ENCODE peak calls at places on chromosomes 4 and X, in nine cellular contexts. D is PC-3, I is HCT116, L is stomach, Y is sigmoid colon, J is mesendoderm, X is iPS DF 6.9, V is left lung, S is K562. E is an unnamed sample.

GRCh38 chr4:100170986-100171385 is 19.3 kb downstream of the DDIT4L start:
- DNase-seq in D (no peak), I (no peak), L (no peak), Y (no peak), J (no peak), X (no peak), V (no peak), S (no peak), E (no peak)

GRCh38 chr4:20288846-20289512 is 37.3 kb downstream of the SLIT2 start:
- DNase-seq in D (peak), I (no peak), L (no peak), Y (no peak), J (no peak), X (no peak), V (no peak), S (no peak), E (no peak)

GRCh38 chr4:173752610-173753009 is 222.6 kb upstream of the HAND2 start:
- DNase-seq in D (peak), I (peak), L (no peak), Y (no peak), J (peak), X (peak), V (no peak), S (peak), E (no peak)

GRCh38 chr4:10013722-10014121 is 7.6 kb downstream of the SLC2A9 start:
- DNase-seq in D (peak), I (peak), L (peak), Y (no peak), J (peak), X (peak), V (no peak), S (peak), E (no peak)

GRCh38 chr4:70772929-70773555 is 51.3 kb downstream of the RUFY3 start:
- DNase-seq in D (no peak), I (no peak), L (no peak), Y (no peak), J (no peak), X (no peak), V (no peak), S (no peak), E (no peak)

GRCh38 chr4:147831452-147832192 is 99.7 kb downstream of the ARHGAP10 start:
- DNase-seq in D (peak), I (peak), L (no peak), Y (peak), J (peak), X (no peak), V (no peak), S (no peak), E (peak)

GRCh38 chr4:14333616-14334015 is 668.7 kb upstream of the CPEB2 start:
- DNase-seq in D (peak), I (no peak), L (no peak), Y (no peak), J (no peak), X (no peak), V (no peak), S (no peak), E (no peak)

GRCh38 chrX:69305333-69306062 is 140.2 kb upstream of the PJA1 start:
- DNase-seq in D (no peak), I (no peak), L (no peak), Y (no peak), J (peak), X (peak), V (no peak), S (no peak), E (no peak)

GRCh38 chrX:13078739-13079444 is 34.5 kb upstream of the FAM9C start:
- DNase-seq in D (no peak), I (no peak), L (peak), Y (peak), J (no peak), X (no peak), V (no peak), S (no peak), E (no peak)

GRCh38 chr4:110630621-110631402 is 7.9 kb upstream of the PITX2 start:
- DNase-seq in D (no peak), I (no peak), L (no peak), Y (no peak), J (peak), X (no peak), V (no peak), S (no peak), E (no peak)

GRCh38 chrX:79080131-79080530 is 64.4 kb upstream of the GPR174 start:
- DNase-seq in D (no peak), I (no peak), L (no peak), Y (no peak), J (no peak), X (no peak), V (no peak), S (no peak), E (no peak)

GRCh38 chr4:87530868-87531267 is 1.7 kb upstream of the SPARCL1 start:
- DNase-seq in D (no peak), I (no peak), L (peak), Y (peak), J (no peak), X (no peak), V (no peak), S (no peak), E (no peak)

GRCh38 chr4:158176108-158176507 is 3.3 kb upstream of the GASK1B start:
- DNase-seq in D (peak), I (peak), L (peak), Y (no peak), J (peak), X (no peak), V (peak), S (no peak), E (no peak)

GRCh38 chrX:11423362-11423818 is 130.2 kb downstream of the AMELX start:
- DNase-seq in D (peak), I (no peak), L (peak), Y (no peak), J (peak), X (no peak), V (no peak), S (peak), E (no peak)

GRCh38 chr4:155077860-155078259 is 130.6 kb upstream of the NPY2R start:
- DNase-seq in D (no peak), I (no peak), L (no peak), Y (no peak), J (peak), X (peak), V (no peak), S (no peak), E (no peak)

GRCh38 chr4:129561280-129561679 is 465.3 kb downstream of the C4orf33 start:
- DNase-seq in D (no peak), I (no peak), L (no peak), Y (no peak), J (no peak), X (no peak), V (no peak), S (no peak), E (no peak)

GRCh38 chr4:28444886-28445496 is 1584.3 kb downstream of the STIM2 start:
- DNase-seq in D (peak), I (no peak), L (no peak), Y (no peak), J (no peak), X (no peak), V (no peak), S (no peak), E (no peak)

GRCh38 chrX:68443155-68443868 is 10.0 kb upstream of the OPHN1 start:
- DNase-seq in D (peak), I (no peak), L (no peak), Y (no peak), J (no peak), X (no peak), V (no peak), S (no peak), E (no peak)

GRCh38 chr4:146998157-146998556 is 52.5 kb upstream of the TTC29 start:
- DNase-seq in D (no peak), I (no peak), L (no peak), Y (no peak), J (no peak), X (no peak), V (no peak), S (no peak), E (no peak)

GRCh38 chr4:114598191-114599121 is at the start of gene UGT8:
- DNase-seq in D (peak), I (peak), L (peak), Y (no peak), J (peak), X (peak), V (peak), S (peak), E (no peak)

GRCh38 chr4:70739496-70740337 is 18.0 kb downstream of the RUFY3 start:
- DNase-seq in D (no peak), I (no peak), L (no peak), Y (no peak), J (peak), X (no peak), V (no peak), S (no peak), E (no peak)

GRCh38 chr4:118154643-118155042 is 120.4 kb downstream of the NDST3 start:
- DNase-seq in D (no peak), I (no peak), L (no peak), Y (no peak), J (no peak), X (no peak), V (no peak), S (no peak), E (no peak)

GRCh38 chrX:109347618-109348017 is 134.3 kb downstream of the GUCY2F start:
- DNase-seq in D (no peak), I (peak), L (no peak), Y (no peak), J (peak), X (no peak), V (no peak), S (no peak), E (no peak)

GRCh38 chr4:30696195-30696594 is 24.0 kb upstream of the PCDH7 start:
- DNase-seq in D (no peak), I (no peak), L (no peak), Y (no peak), J (peak), X (no peak), V (no peak), S (no peak), E (no peak)

GRCh38 chr4:99886146-99886545 is 8.1 kb downstream of the LAMTOR3 start:
- DNase-seq in D (peak), I (no peak), L (no peak), Y (no peak), J (no peak), X (no peak), V (no peak), S (no peak), E (no peak)

GRCh38 chrX:40058719-40059118 is 39.0 kb downstream of the BCOR start:
- DNase-seq in D (no peak), I (no peak), L (peak), Y (no peak), J (no peak), X (no peak), V (peak), S (no peak), E (no peak)

GRCh38 chrX:30702736-30703135 is 49.5 kb downstream of the GK start:
- DNase-seq in D (no peak), I (no peak), L (no peak), Y (no peak), J (peak), X (no peak), V (no peak), S (no peak), E (no peak)

GRCh38 chr4:57110635-57111546 is 706 bp upstream of the IGFBP7 start:
- DNase-seq in D (no peak), I (no peak), L (peak), Y (peak), J (peak), X (peak), V (peak), S (no peak), E (no peak)

GRCh38 chr4:87633239-87633638 is 16.8 kb upstream of the DMP1 start:
- DNase-seq in D (no peak), I (no peak), L (no peak), Y (no peak), J (no peak), X (no peak), V (no peak), S (no peak), E (no peak)

GRCh38 chrX:10526442-10526841 is 93.9 kb downstream of the MID1 start:
- DNase-seq in D (no peak), I (no peak), L (no peak), Y (no peak), J (no peak), X (no peak), V (no peak), S (no peak), E (no peak)

GRCh38 chr4:180942367-180942916 is 1300.8 kb upstream of the TENM3 start:
- DNase-seq in D (no peak), I (no peak), L (no peak), Y (no peak), J (no peak), X (no peak), V (no peak), S (no peak), E (no peak)

GRCh38 chr4:10158355-10158942 is 41.9 kb upstream of the WDR1 start:
- DNase-seq in D (peak), I (no peak), L (peak), Y (no peak), J (no peak), X (no peak), V (no peak), S (no peak), E (no peak)

GRCh38 chr4:88283661-88284377 is 542 bp downstream of the PPM1K start:
- DNase-seq in D (peak), I (peak), L (peak), Y (peak), J (peak), X (no peak), V (peak), S (peak), E (peak)

GRCh38 chr4:141006236-141006802 is 127.0 kb downstream of the RNF150 start:
- DNase-seq in D (no peak), I (no peak), L (no peak), Y (no peak), J (no peak), X (no peak), V (no peak), S (no peak), E (no peak)

GRCh38 chr4:152609460-152609859 is 70.3 kb downstream of the TMEM154 start:
- DNase-seq in D (no peak), I (no peak), L (no peak), Y (no peak), J (peak), X (no peak), V (no peak), S (no peak), E (no peak)

GRCh38 chr4:152606800-152607577 is 71.1 kb upstream of the FBXW7 start:
- DNase-seq in D (peak), I (no peak), L (no peak), Y (no peak), J (peak), X (no peak), V (no peak), S (no peak), E (no peak)

GRCh38 chr4:152605641-152606304 is 69.9 kb upstream of the FBXW7 start:
- DNase-seq in D (no peak), I (no peak), L (no peak), Y (no peak), J (peak), X (no peak), V (no peak), S (no peak), E (no peak)

GRCh38 chr4:152605031-152605430 is 69.1 kb upstream of the FBXW7 start:
- DNase-seq in D (no peak), I (no peak), L (no peak), Y (no peak), J (peak), X (no peak), V (no peak), S (no peak), E (no peak)
- H3K27ac ChIP-seq in D (no peak), I (no peak), L (no peak), Y (no peak), J (peak), X (no peak), V (no peak), S (no peak), E (no peak)

DNA sequence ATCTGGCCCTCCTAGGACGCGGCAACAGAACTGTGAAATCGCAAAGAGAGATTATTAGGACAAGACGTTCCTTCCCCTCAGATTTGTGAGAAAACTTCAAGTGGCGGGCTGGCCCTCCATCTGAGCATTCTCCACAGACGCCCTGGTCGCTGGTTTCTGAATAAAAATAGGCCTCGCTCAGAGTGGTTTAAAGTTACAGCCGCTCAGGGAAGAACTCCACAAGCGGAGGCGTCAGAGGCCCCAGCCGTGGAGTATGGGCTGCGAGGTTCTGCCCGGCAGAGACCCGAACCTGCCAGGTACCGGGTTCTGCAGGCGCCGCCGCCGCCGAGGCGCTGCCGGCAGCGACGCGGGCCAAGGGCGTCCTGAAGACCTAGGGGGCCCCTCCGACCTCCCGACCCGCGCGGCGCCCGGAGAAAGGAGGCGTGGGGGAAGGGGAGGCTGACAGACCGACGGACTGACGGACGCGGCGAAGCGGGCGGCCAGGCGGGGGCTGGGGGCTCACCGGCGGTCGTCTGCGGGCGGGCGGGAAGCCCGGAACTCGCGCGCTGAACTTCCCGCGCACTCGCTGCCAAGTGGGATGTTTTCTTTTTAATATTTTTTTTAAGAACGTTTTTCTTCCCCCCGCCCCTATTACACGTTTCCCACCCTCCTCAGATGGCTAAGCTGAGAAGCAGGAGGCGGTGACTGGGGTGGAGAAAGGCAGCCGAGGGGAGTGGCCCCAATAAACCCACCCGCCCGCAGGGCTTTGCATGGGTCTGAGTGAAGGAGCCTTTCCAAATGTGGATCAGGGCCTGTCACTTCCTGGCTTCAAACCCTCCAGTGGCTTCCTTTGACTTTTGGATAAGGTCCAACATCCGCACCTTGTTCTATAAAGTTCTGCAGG is at the start of gene PABPC4L:
- DNase-seq in D (peak), I (no peak), L (no peak), Y (peak), J (peak), X (peak), V (peak), S (peak), E (no peak)
- H3K27ac ChIP-seq in D (peak), I (no peak), L (peak), Y (peak), J (peak), X (no peak), V (peak), S (peak), E (peak)

DNA sequence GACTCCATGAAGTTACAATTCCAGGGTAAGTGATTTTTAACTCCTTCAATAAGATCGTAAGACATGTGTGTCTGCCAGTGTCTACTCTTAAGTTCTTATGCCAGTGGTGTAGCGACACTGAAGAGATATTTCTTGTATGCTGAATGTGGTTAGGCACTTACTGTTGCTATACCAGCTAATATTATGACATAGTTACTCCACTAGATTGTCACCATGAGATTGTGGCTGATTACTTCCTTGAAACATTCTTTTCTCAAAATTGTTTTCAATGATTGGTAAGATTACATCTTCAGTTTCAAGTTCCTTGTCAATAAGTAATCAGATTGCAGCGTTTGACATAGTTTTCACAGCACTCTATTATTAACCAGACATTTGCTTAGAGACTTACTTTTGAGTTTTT is 60.6 kb upstream of the PAGE5 start:
- DNase-seq in D (no peak), I (no peak), L (no peak), Y (no peak), J (no peak), X (no peak), V (no peak), S (no peak), E (no peak)
- H3K27ac ChIP-seq in D (no peak), I (no peak), L (peak), Y (no peak), J (no peak), X (no peak), V (no peak), S (no peak), E (no peak)

GRCh38 chrX:2498781-2499302 is 1.9 kb downstream of the DHRSX start:
- DNase-seq in D (no peak), I (no peak), L (peak), Y (no peak), J (peak), X (no peak), V (peak), S (no peak), E (no peak)

GRCh38 chrX:2497961-2498780 is 2.6 kb downstream of the DHRSX start:
- DNase-seq in D (no peak), I (no peak), L (peak), Y (no peak), J (no peak), X (no peak), V (peak), S (no peak), E (no peak)

GRCh38 chrX:2500681-2501151 is at the start of the genes DHRSX and ZBED1:
- DNase-seq in D (peak), I (no peak), L (peak), Y (no peak), J (peak), X (no peak), V (peak), S (peak), E (no peak)

GRCh38 chrX:2500091-2500680 is 590 bp downstream of the DHRSX start:
- DNase-seq in D (peak), I (no peak), L (peak), Y (no peak), J (peak), X (no peak), V (peak), S (peak), E (no peak)

GRCh38 chrX:2499507-2499906 is 1.3 kb downstream of the DHRSX start:
- DNase-seq in D (no peak), I (no peak), L (peak), Y (no peak), J (no peak), X (no peak), V (peak), S (no peak), E (no peak)
- H3K27ac ChIP-seq in D (no peak), I (no peak), L (peak), Y (peak), J (peak), X (no peak), V (peak), S (peak), E (peak)

DNA sequence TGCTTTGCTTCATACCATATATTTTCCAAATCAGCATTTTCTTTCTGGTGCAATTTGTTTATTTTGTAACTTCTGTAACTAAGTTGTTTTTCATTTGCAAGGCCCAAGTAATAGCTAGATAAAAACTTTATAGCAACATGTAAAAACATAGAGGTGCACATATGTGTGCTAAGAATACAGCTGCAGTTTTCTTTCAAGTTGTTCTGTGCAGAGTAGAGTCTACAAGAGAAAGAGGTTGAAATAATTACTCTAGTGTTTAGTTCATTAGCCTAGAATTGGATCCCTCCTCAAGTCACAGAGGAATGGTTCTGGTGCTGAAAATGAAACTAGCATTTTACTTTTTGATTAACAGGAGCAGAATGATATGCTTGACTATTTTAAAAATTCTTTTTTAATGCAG is 32.2 kb upstream of the PDLIM5 start:
- DNase-seq in D (no peak), I (no peak), L (no peak), Y (no peak), J (no peak), X (no peak), V (no peak), S (no peak), E (no peak)
- H3K27ac ChIP-seq in D (no peak), I (no peak), L (no peak), Y (no peak), J (no peak), X (no peak), V (no peak), S (no peak), E (no peak)

GRCh38 chr4:183758006-183758734 is 99.1 kb downstream of the TRAPPC11 start:
- DNase-seq in D (peak), I (no peak), L (no peak), Y (no peak), J (peak), X (peak), V (no peak), S (peak), E (no peak)
- H3K27ac ChIP-seq in D (peak), I (no peak), L (no peak), Y (no peak), J (no peak), X (no peak), V (no peak), S (no peak), E (no peak)

E was measured in epithelial cell of prostate.